ENCODE peak calls at places on chromosomes 3 and 15, in five cellular contexts. L, R, U, J and M are unnamed samples.

GRCh38 chr3:138184994-138185393 is 2.1 kb upstream of the ARMC8 start:
- DNase-seq in L (no peak), R (no peak), U (no peak), J (no peak), M (no peak)

GRCh38 chr15:60326824-60327654 is 70.7 kb downstream of the ANXA2 start:
- DNase-seq in L (no peak), R (no peak), U (peak; percentile 33), J (no peak), M (no peak)

GRCh38 chr3:197942956-197943556 is 6.9 kb upstream of the RPL35A start:
- DNase-seq in L (no peak), R (no peak), U (no peak), J (no peak), M (no peak)

GRCh38 chr3:71989165-71989564 is 204.2 kb upstream of the PROK2 start:
- DNase-seq in L (no peak), R (no peak), U (no peak), J (no peak), M (no peak)

GRCh38 chr3:139439278-139439677 is 37.0 kb downstream of the RBP2 start:
- DNase-seq in L (no peak), R (no peak), U (no peak), J (no peak), M (no peak)

GRCh38 chr3:190519886-190520285 is 6.0 kb downstream of the IL1RAP start:
- DNase-seq in L (no peak), R (no peak), U (no peak), J (no peak), M (no peak)

GRCh38 chr3:94064243-94064642 is 1.4 kb downstream of the NSUN3 start:
- DNase-seq in L (no peak), R (no peak), U (no peak), J (no peak), M (no peak)

GRCh38 chr3:27307566-27307965 is 61.6 kb downstream of the NEK10 start:
- DNase-seq in L (no peak), R (no peak), U (no peak), J (no peak), M (no peak)

GRCh38 chr3:9878700-9879099 is 1.4 kb downstream of the CIDEC start:
- DNase-seq in L (peak; percentile 59), R (no peak), U (no peak), J (no peak), M (peak; percentile 72)

DNA sequence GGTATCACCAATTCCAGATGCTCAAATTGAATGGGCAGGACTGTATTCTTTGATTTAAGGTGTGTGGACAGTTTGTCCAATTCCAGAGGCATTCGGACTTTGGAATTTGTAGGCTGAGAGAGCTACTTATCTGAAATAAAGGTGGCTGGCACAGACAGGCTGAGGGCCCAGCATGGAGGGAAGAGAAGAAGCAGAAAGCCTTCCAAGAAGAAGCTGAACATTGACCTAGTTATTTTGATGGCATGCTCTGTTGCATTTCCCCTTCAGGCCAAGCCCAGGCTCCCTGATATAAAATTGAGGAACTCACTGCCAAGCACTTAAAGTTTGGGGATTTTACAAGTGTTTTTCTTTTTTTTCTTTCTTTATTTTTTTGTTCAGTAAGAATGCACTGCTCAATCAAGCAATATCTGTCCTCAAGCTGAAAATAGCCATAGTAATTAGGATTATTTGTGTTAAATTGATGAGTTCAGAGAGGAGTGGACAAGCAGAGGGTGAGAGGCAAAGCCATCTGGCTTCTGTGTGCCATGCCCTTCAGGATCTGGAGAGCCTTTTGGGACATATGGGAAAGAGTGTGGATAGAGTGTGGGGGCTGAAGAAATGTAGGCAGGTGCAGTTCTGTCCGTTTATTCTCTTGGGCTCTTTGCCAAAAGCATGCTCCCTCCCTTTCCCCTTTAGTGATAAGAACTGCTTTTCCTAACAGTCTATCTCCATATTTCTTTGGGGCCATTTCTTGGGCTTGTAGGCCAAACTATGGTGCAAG is 148.9 kb downstream of the OXSM start:
- DNase-seq in L (no peak), R (no peak), U (no peak), J (no peak), M (no peak)
- TF ChIP-seq POLR2AphosphoS5 in L (no peak), R (no peak), U (no peak), J (no peak), M (no peak)

GRCh38 chr3:102791641-102792589 is 357.1 kb downstream of the ZPLD1 start:
- DNase-seq in L (no peak), R (no peak), U (no peak), J (no peak), M (no peak)
- H3K27ac ChIP-seq in L (no peak overlapping the region), R (no peak overlapping the region), U (no peak overlapping the region), J (no peak overlapping the region), M (no peak overlapping the region)

DNA sequence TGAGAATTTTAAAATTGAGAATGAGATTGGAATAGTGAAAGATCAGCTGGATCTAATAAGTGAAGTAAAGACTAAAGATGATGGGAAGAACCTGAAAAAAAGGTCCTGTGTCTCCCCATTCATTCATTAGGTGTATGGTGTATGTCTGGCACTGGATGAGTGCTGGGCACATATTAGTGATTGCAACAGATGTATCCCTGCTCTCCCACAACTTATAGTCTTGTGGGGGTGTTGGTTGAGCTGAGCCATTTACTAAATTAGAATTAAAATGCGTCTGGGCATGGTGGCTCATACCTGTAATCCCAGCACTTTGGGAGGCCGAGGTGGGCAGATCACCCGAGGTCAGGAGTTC is 31.2 kb downstream of the DAG1 start:
- DNase-seq in L (no peak), R (no peak), U (no peak), J (no peak), M (no peak)
- H3K4me3 ChIP-seq in L (no peak overlapping the region), R (no peak overlapping the region), U (no peak overlapping the region), J (no peak overlapping the region), M (no peak overlapping the region)

GRCh38 chr15:40904552-40905201 is 10.4 kb downstream of the VPS18 start:
- DNase-seq in L (no peak), R (peak; percentile 74), U (no peak), J (no peak), M (no peak)

GRCh38 chr15:40908095-40908494 is 13.8 kb downstream of the VPS18 start:
- DNase-seq in L (no peak), R (peak; percentile 71), U (no peak), J (no peak), M (no peak)

GRCh38 chr15:40906947-40907802 is 12.9 kb downstream of the VPS18 start:
- DNase-seq in L (peak; percentile 74), R (peak; percentile 91), U (no peak), J (no peak), M (peak; percentile 75)

GRCh38 chr15:40902605-40903561 is 8.6 kb downstream of the VPS18 start:
- DNase-seq in L (no peak), R (peak; percentile 90), U (no peak), J (no peak), M (no peak)

DNA sequence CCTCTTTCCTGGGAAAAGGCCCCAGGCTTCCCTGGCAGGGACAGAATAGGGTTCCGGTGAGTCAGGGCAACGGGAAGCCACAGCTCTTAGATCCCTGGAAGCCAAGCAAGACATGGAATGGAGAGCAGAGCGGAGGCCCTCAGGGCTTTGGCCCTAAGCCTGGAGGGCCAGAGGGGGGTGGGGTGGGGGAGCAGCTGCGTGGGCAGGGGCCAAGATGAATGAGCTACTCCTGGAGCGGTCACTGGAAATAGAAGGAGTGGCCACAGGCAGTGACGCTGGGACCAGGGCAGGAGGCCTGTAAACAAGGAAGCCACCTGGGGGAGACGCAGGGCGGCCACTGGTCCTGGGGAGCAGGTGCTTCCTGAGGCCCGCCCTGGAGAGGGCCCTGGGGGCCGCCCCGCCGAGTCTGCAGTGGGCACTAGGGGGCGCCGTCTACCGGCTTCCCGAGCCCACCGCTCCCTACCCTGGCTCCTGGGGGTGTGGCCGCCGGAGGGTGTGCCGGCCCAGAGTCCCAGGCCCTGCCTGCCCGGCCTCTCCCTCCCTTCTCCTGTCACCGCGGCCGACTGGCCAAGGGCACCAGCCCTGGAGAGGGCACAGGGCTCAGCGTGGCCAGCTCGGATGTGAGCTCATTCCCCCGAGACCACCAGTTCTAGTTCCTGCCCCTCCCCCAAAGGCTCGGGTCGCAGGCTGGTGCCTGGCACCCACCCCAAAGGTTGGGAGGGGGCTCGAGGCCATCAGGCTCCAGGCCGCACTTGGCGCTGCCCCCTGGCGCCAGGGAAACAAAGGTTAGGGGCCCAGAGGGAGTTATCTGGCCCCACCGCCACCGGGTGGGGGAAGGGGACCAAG is 12.1 kb downstream of the VPS18 start:
- DNase-seq in L (peak; percentile 96), R (peak; percentile 97), U (peak; percentile 83), J (no peak), M (peak; percentile 96)
- TF ChIP-seq POLR2AphosphoS5 in L (peak; percentile 19), R (peak; percentile 83), U (no peak), J (no peak), M (peak; percentile 28)

DNA sequence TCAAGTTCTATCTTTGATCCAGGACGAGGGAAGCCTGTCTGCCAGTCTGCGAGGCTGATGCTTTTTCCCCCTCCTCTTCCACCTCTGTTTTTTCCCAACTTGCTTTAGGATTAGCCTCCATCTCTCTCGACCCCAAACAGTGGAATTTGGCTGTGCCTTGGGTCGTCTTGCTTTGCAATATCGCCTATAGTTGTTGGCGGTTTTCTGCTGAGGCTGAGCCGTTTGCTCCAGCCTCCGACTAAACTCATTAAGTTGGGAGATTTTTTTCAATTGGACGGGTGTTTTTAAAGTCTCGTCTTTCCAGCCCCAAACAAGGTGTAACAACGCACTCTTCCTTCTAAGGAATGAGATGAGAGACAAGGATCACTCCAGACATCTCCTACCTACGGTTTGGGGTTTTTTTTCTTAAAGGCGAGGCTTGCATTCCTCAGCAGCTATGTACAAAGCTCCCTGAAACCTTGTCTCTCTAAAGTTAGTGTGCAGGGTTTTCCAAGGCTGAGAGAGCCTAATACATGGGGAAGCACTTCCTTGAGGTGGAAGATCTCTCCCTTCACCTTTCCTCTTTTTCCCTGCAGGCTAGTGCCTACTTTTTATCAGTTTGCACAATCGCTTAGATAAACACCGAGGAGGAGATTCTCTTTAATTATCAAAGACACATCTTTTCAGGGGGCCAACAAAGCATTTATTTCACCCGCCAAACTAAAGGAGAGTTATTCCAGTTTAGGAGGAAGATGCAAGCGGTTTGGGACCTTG is 4.7 kb upstream of the NR2F2 start:
- DNase-seq in L (no peak), R (no peak), U (no peak), J (no peak), M (no peak)
- H3K27ac ChIP-seq in L (peak overlapping the region; percentile 96), R (peak overlapping the region; percentile 86), U (peak overlapping the region; percentile 83), J (no peak overlapping the region), M (peak overlapping the region; percentile 81)